ENCODE peak calls at places on chromosomes 12 and 14, in eight cellular contexts. H is mammary epithelial cell; P is pancreas; W is CD4-positive, alpha-beta T cell; X is astrocyte of the spinal cord; T is choroid plexus epithelial cell; F is tibial artery; Z is dorsolateral prefrontal cortex. D is an unnamed sample.

GRCh38 chr14:75450381-75451276 is 22.8 kb downstream of the JDP2 start:
- DNase-seq in H (peak), P (peak), W (no peak), X (peak), T (peak), F (no peak), Z (no peak), D (no peak)

GRCh38 chr12:76374395-76375020 is 26.3 kb upstream of the BBS10 start:
- DNase-seq in H (peak), P (no peak), W (no peak), X (peak), T (peak), F (no peak), Z (no peak), D (no peak)

GRCh38 chr12:113089839-113090238 is 33.3 kb downstream of the DTX1 start:
- DNase-seq in H (no peak), P (no peak), W (no peak), X (no peak), T (no peak), F (no peak), Z (no peak), D (no peak)

GRCh38 chr14:95068521-95068920 is 88.8 kb downstream of the DICER1 start:
- DNase-seq in H (no peak), P (no peak), W (no peak), X (no peak), T (no peak), F (peak), Z (no peak), D (no peak)

GRCh38 chr14:88929656-88930436 is 105.4 kb downstream of the TTC8 start:
- DNase-seq in H (no peak), P (no peak), W (no peak), X (no peak), T (no peak), F (no peak), Z (no peak), D (no peak)

GRCh38 chr12:68359669-68360068 is 27.5 kb upstream of the MDM1 start:
- DNase-seq in H (no peak), P (no peak), W (no peak), X (no peak), T (peak), F (no peak), Z (no peak), D (no peak)

GRCh38 chr12:24111101-24111500 is 161.6 kb upstream of the SOX5 start:
- DNase-seq in H (peak), P (no peak), W (no peak), X (peak), T (peak), F (no peak), Z (no peak), D (no peak)

GRCh38 chr14:29518335-29518734 is 409.3 kb downstream of the PRKD1 start:
- DNase-seq in H (no peak), P (no peak), W (no peak), X (peak), T (peak), F (no peak), Z (no peak), D (no peak)

GRCh38 chr14:100594625-100594951 is 7.4 kb upstream of the BEGAIN start:
- DNase-seq in H (no peak), P (no peak), W (no peak), X (no peak), T (no peak), F (peak), Z (peak), D (no peak)

GRCh38 chr14:56310643-56311042 is 192.4 kb downstream of the PELI2 start:
- DNase-seq in H (no peak), P (no peak), W (no peak), X (peak), T (peak), F (no peak), Z (no peak), D (no peak)

GRCh38 chr12:480831-481230 is 21.1 kb downstream of the B4GALNT3 start:
- DNase-seq in H (no peak), P (no peak), W (no peak), X (peak), T (no peak), F (peak), Z (peak), D (no peak)

GRCh38 chr14:31263485-31264133 is 56.0 kb upstream of the HECTD1 start:
- DNase-seq in H (peak), P (no peak), W (no peak), X (peak), T (peak), F (peak), Z (no peak), D (no peak)

GRCh38 chr12:66960704-66961690 is 282.1 kb upstream of the GRIP1 start:
- DNase-seq in H (peak), P (no peak), W (no peak), X (peak), T (peak), F (no peak), Z (no peak), D (no peak)

GRCh38 chr12:81114241-81114640 is 36.4 kb downstream of the ACSS3 start:
- DNase-seq in H (no peak), P (no peak), W (no peak), X (no peak), T (no peak), F (no peak), Z (no peak), D (no peak)

GRCh38 chr12:3054993-3055711 is 22.0 kb upstream of the TSPAN9 start:
- DNase-seq in H (no peak), P (no peak), W (no peak), X (no peak), T (peak), F (no peak), Z (no peak), D (no peak)

GRCh38 chr14:22897357-22897756 is 14.3 kb downstream of the REM2 start:
- DNase-seq in H (no peak), P (no peak), W (no peak), X (no peak), T (no peak), F (peak), Z (no peak), D (no peak)

GRCh38 chr12:122067966-122068365 is 10.6 kb upstream of the MLXIP start:
- DNase-seq in H (no peak), P (no peak), W (no peak), X (peak), T (peak), F (peak), Z (no peak), D (peak)

GRCh38 chr12:130850418-130851021 is 11.5 kb upstream of the STX2 start:
- DNase-seq in H (no peak), P (no peak), W (no peak), X (no peak), T (no peak), F (no peak), Z (no peak), D (no peak)

GRCh38 chr12:93247313-93248057 is 130.2 kb upstream of the NUDT4 start:
- DNase-seq in H (no peak), P (no peak), W (no peak), X (no peak), T (peak), F (no peak), Z (no peak), D (no peak)

GRCh38 chr14:103045387-103045869 is 11.9 kb downstream of the CDC42BPB start:
- DNase-seq in H (no peak), P (no peak), W (no peak), X (no peak), T (peak), F (no peak), Z (no peak), D (no peak)

GRCh38 chr12:102468261-102468940 is 12.0 kb downstream of the IGF1 start:
- DNase-seq in H (no peak), P (no peak), W (no peak), X (peak), T (no peak), F (no peak), Z (no peak), D (no peak)

GRCh38 chr14:56247495-56248087 is 129.4 kb downstream of the PELI2 start:
- DNase-seq in H (no peak), P (no peak), W (no peak), X (peak), T (peak), F (no peak), Z (no peak), D (no peak)

GRCh38 chr12:7638064-7638763 is 27.5 kb downstream of the APOBEC1 start:
- DNase-seq in H (no peak), P (no peak), W (no peak), X (no peak), T (peak), F (no peak), Z (no peak), D (no peak)

GRCh38 chr12:2292560-2292959 is 239.8 kb downstream of the CACNA1C start:
- DNase-seq in H (no peak), P (no peak), W (no peak), X (no peak), T (no peak), F (no peak), Z (no peak), D (no peak)

DNA sequence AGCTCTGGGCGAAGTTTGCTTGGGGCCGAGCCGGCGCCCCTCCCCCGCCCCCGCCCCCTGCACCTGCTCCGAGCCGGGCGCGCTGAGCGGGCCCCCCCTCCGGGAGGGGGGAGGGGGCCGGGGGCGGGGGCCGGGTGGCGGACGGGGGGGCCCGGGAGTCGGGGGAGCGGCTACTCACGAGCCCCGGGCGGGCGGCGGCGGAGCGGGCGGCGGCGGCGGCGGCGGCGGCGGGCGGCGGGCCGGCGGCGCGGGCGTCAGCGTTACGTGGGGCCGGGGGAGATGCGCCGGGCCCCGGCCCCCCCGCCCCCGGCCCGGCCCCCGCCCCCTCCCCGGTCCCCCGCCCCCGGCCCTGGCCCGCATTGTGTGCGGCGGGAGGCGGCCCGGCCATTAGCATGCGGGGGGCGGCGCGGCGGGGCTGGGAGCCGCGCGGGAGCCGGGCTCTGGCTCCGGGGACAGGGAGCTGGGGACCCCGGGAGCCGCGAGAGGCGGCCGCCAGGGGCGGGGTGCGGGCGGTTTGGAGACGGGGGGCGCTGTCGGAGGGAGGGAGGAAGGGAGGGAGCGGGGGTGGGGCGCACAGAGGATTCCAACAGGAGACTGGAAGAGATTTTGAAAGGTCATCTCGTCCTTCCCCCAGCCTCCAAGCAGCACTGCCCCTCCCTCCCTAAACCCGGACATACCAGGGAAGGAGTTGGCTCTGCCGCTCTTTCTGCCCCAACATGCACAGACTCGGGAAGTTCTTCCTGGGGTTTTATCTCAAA is at the start of gene ZNF219:
- DNase-seq in H (peak), P (peak), W (no peak), X (peak), T (no peak), F (peak), Z (peak), D (peak)
- TF ChIP-seq CTCF in H (no peak), P (no peak), W (no peak), X (no peak), T (no peak), F (no peak), Z (no peak), D (no peak)

GRCh38 chr12:47904647-47905312 is at the start of gene VDR:
- DNase-seq in H (peak), P (peak), W (peak), X (peak), T (peak), F (peak), Z (no peak), D (peak)
- TF ChIP-seq CTCF in H (peak), P (no peak), W (peak), X (peak), T (peak), F (no peak), Z (no peak), D (no peak)

GRCh38 chr12:46904406-46905240 is 78.8 kb upstream of the SLC38A4 start:
- DNase-seq in H (no peak), P (no peak), W (no peak), X (no peak), T (peak), F (no peak), Z (no peak), D (no peak)
- TF ChIP-seq CTCF in H (no peak), P (no peak), W (no peak), X (no peak), T (no peak), F (no peak), Z (no peak), D (no peak)

DNA sequence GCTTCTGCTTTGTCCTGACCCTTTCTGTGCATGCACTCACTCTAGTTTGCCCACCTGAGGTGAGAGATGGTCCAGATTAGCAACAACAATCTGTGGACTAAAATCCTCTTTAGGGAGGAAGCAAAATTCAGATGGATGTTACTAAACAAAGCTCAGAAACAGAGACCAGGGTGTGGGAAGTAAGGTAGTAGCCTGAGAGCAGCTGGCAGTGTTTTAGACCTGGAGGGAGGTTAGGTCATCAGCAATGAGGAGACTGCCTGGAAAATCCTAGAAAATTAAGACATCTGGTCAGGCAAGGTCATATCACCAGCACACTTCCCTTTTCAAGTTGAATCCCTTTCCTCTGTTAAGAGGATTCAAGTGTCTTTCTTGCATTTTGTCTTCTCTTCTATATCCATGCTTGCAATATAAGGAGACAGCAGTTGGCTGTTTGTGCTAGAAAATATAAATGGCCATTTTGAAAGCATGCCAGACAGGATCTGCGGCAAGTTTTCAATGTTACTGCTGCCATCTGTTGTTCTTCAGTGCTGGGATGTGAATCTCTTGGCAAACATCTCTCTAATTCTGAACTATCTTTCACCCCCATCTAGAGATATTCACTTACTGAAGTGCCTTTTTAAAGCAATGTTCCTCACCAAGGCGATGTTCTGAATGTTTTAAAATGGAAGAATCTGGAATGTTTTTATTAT is 266.4 kb downstream of the NAV3 start:
- DNase-seq in H (no peak), P (no peak), W (no peak), X (peak), T (peak), F (no peak), Z (no peak), D (no peak)
- TF ChIP-seq CTCF in H (peak), P (no peak), W (no peak), X (peak), T (peak), F (no peak), Z (peak), D (no peak)

GRCh38 chr12:42104087-42104486 is 40.6 kb downstream of the GXYLT1 start:
- DNase-seq in H (no peak), P (no peak), W (no peak), X (no peak), T (peak), F (no peak), Z (no peak), D (no peak)
- TF ChIP-seq CTCF in H (peak), P (no peak), W (peak), X (peak), T (peak), F (no peak), Z (peak), D (no peak)

GRCh38 chr14:90193925-90194324 is 62.4 kb upstream of the PSMC1 start:
- DNase-seq in H (no peak), P (no peak), W (no peak), X (no peak), T (peak), F (no peak), Z (no peak), D (no peak)
- TF ChIP-seq CTCF in H (peak), P (no peak), W (peak), X (peak), T (peak), F (no peak), Z (peak), D (no peak)

GRCh38 chr14:24679248-24680085 is 45.5 kb upstream of the GZMB start:
- DNase-seq in H (no peak), P (no peak), W (no peak), X (no peak), T (no peak), F (no peak), Z (no peak), D (no peak)
- TF ChIP-seq CTCF in H (no peak), P (no peak), W (peak), X (no peak), T (no peak), F (no peak), Z (peak), D (no peak)

DNA sequence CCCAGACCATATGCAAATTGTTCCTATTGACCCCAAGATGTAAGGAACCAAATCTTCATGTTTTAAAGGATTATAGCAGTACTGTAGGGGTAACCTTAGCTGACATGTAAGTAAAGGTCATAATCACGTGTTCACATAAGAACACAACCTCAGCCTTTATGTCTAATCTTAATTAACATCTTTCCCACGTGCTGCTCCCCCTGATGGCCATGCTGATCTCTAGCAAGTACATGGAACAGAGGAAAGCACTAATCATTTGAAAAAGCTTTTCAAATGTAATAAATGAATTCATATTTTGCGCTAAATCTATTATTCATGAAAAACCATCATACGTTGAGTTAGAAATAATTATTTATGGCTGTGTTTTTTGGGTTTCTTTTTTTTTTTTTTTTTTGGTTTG is 30.5 kb upstream of the ITPR2 start:
- DNase-seq in H (no peak), P (no peak), W (no peak), X (no peak), T (peak), F (no peak), Z (no peak), D (no peak)
- TF ChIP-seq CTCF in H (peak), P (no peak), W (no peak), X (peak), T (peak), F (no peak), Z (peak), D (no peak)

DNA sequence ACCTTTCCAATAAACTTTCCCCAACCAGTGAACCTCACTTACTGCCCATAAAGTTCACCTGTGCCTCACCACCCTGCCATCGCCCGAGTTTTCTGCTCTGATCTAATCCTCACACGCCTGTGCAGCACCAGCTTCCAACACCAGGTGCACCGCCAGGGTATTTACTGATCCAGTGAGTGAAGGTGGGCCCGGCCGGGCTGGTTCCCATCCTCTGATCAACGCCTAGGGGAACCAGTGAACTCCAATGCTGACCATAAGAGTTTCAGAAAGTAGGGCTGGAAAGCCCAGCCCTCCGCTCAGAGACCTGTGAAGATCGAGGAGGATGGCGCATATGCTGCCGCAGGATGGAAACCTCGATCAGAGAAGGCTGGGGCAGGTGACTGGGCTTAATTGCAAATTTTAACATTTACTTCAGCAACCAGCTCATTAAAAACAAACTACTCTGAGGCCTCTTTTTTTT is 685 bp upstream of the MYL6B start:
- DNase-seq in H (peak), P (peak), W (peak), X (no peak), T (peak), F (no peak), Z (peak), D (peak)
- TF ChIP-seq CTCF in H (peak), P (no peak), W (peak), X (peak), T (peak), F (peak), Z (no peak), D (peak)